ENCODE peak calls at places on chromosomes 16 and 17, in five cellular contexts. One of them, this sample, is unnamed.

GRCh38 chr16:78703951-78704350 is 604.5 kb downstream of the WWOX start:
- DNase-seq in cardiac fibroblast: peak
- DNase-seq in amniotic stem cell: no peak
- DNase-seq in NCI-H1436 treated with DMSO at 0.1 percent for 48 hours: no peak
- DNase-seq in SK-N-DZ: no peak
- DNase-seq in this sample: no peak

GRCh38 chr17:17913695-17914332 is 58.4 kb downstream of the TOM1L2 start:
- DNase-seq in NCI-H1436 treated with DMSO at 0.1 percent for 48 hours: peak
- DNase-seq in cardiac fibroblast: peak
- DNase-seq in SK-N-DZ: peak
- DNase-seq in amniotic stem cell: peak
- DNase-seq in this sample: peak

GRCh38 chr16:69935740-69936139 is 15.4 kb upstream of the CLEC18A start:
- DNase-seq in amniotic stem cell: no peak
- DNase-seq in NCI-H1436 treated with DMSO at 0.1 percent for 48 hours: no peak
- DNase-seq in SK-N-DZ: no peak
- DNase-seq in cardiac fibroblast: no peak
- DNase-seq in this sample: no peak

GRCh38 chr17:56912105-56912999 is 1.5 kb downstream of the TRIM25 start:
- DNase-seq in NCI-H1436 treated with DMSO at 0.1 percent for 48 hours: no peak
- DNase-seq in SK-N-DZ: no peak
- DNase-seq in cardiac fibroblast: no peak
- DNase-seq in amniotic stem cell: no peak
- DNase-seq in this sample: peak

GRCh38 chr17:64477849-64478248 is 19.0 kb downstream of the POLG2 start:
- DNase-seq in amniotic stem cell: no peak
- DNase-seq in NCI-H1436 treated with DMSO at 0.1 percent for 48 hours: no peak
- DNase-seq in SK-N-DZ: no peak
- DNase-seq in cardiac fibroblast: no peak
- DNase-seq in this sample: no peak

GRCh38 chr17:54900457-54901229 is at the start of gene TOM1L1:
- DNase-seq in amniotic stem cell: peak
- DNase-seq in NCI-H1436 treated with DMSO at 0.1 percent for 48 hours: peak
- DNase-seq in cardiac fibroblast: peak
- DNase-seq in SK-N-DZ: peak
- DNase-seq in this sample: peak

GRCh38 chr17:80455328-80455710 is 21.1 kb downstream of the NPTX1 start:
- DNase-seq in cardiac fibroblast: no peak
- DNase-seq in NCI-H1436 treated with DMSO at 0.1 percent for 48 hours: no peak
- DNase-seq in amniotic stem cell: no peak
- DNase-seq in SK-N-DZ: peak
- DNase-seq in this sample: no peak

GRCh38 chr17:63950940-63951907 is 19.1 kb upstream of the CD79B start:
- DNase-seq in NCI-H1436 treated with DMSO at 0.1 percent for 48 hours: no peak
- DNase-seq in SK-N-DZ: no peak
- DNase-seq in cardiac fibroblast: no peak
- DNase-seq in amniotic stem cell: no peak
- DNase-seq in this sample: no peak

GRCh38 chr17:62724398-62725146 is 83.5 kb downstream of the MARCHF10 start:
- DNase-seq in NCI-H1436 treated with DMSO at 0.1 percent for 48 hours: no peak
- DNase-seq in amniotic stem cell: no peak
- DNase-seq in cardiac fibroblast: no peak
- DNase-seq in SK-N-DZ: no peak
- DNase-seq in this sample: no peak

GRCh38 chr17:17752822-17753448 is 71.7 kb downstream of the RAI1 start:
- DNase-seq in amniotic stem cell: no peak
- DNase-seq in cardiac fibroblast: no peak
- DNase-seq in NCI-H1436 treated with DMSO at 0.1 percent for 48 hours: no peak
- DNase-seq in SK-N-DZ: no peak
- DNase-seq in this sample: no peak

GRCh38 chr17:6753006-6753445 is 2.8 kb upstream of the XAF1 start:
- DNase-seq in cardiac fibroblast: peak
- DNase-seq in amniotic stem cell: peak
- DNase-seq in NCI-H1436 treated with DMSO at 0.1 percent for 48 hours: no peak
- DNase-seq in SK-N-DZ: no peak
- DNase-seq in this sample: peak

GRCh38 chr17:68299817-68300216 is 8.5 kb downstream of the ARSG start:
- DNase-seq in cardiac fibroblast: no peak
- DNase-seq in NCI-H1436 treated with DMSO at 0.1 percent for 48 hours: no peak
- DNase-seq in SK-N-DZ: no peak
- DNase-seq in amniotic stem cell: no peak
- DNase-seq in this sample: no peak

GRCh38 chr17:17119533-17119932 is 77.3 kb downstream of the MPRIP start:
- DNase-seq in cardiac fibroblast: peak
- DNase-seq in SK-N-DZ: no peak
- DNase-seq in amniotic stem cell: no peak
- DNase-seq in NCI-H1436 treated with DMSO at 0.1 percent for 48 hours: no peak
- DNase-seq in this sample: peak

GRCh38 chr17:35738519-35739133 is 7.2 kb downstream of the RASL10B start:
- DNase-seq in NCI-H1436 treated with DMSO at 0.1 percent for 48 hours: no peak
- DNase-seq in cardiac fibroblast: no peak
- DNase-seq in SK-N-DZ: no peak
- DNase-seq in amniotic stem cell: no peak
- DNase-seq in this sample: no peak

GRCh38 chr16:67530013-67530939 is 1.6 kb downstream of the RIPOR1 start:
- DNase-seq in SK-N-DZ: no peak
- DNase-seq in NCI-H1436 treated with DMSO at 0.1 percent for 48 hours: no peak
- DNase-seq in amniotic stem cell: peak
- DNase-seq in cardiac fibroblast: peak
- DNase-seq in this sample: peak

GRCh38 chr17:73091410-73091769 is 1.1 kb downstream of the SLC39A11 start:
- DNase-seq in NCI-H1436 treated with DMSO at 0.1 percent for 48 hours: no peak
- DNase-seq in amniotic stem cell: no peak
- DNase-seq in SK-N-DZ: no peak
- DNase-seq in cardiac fibroblast: no peak
- DNase-seq in this sample: peak

GRCh38 chr16:66020061-66020460 is 346.4 kb upstream of the CDH5 start:
- DNase-seq in cardiac fibroblast: no peak
- DNase-seq in NCI-H1436 treated with DMSO at 0.1 percent for 48 hours: no peak
- DNase-seq in SK-N-DZ: no peak
- DNase-seq in amniotic stem cell: no peak
- DNase-seq in this sample: no peak

GRCh38 chr17:74968361-74968780 is 4.2 kb downstream of the HID1 start:
- DNase-seq in cardiac fibroblast: no peak
- DNase-seq in SK-N-DZ: no peak
- DNase-seq in NCI-H1436 treated with DMSO at 0.1 percent for 48 hours: no peak
- DNase-seq in amniotic stem cell: no peak
- DNase-seq in this sample: no peak

GRCh38 chr17:80785477-80786178 is 206.0 kb upstream of the CHMP6 start:
- DNase-seq in cardiac fibroblast: no peak
- DNase-seq in amniotic stem cell: no peak
- DNase-seq in SK-N-DZ: no peak
- DNase-seq in NCI-H1436 treated with DMSO at 0.1 percent for 48 hours: no peak
- DNase-seq in this sample: no peak

GRCh38 chr16:26196806-26197205 is 505.0 kb downstream of the HS3ST4 start:
- DNase-seq in amniotic stem cell: no peak
- DNase-seq in NCI-H1436 treated with DMSO at 0.1 percent for 48 hours: no peak
- DNase-seq in SK-N-DZ: no peak
- DNase-seq in cardiac fibroblast: no peak
- DNase-seq in this sample: no peak

GRCh38 chr17:78106211-78106610 is 22.3 kb downstream of the TMC6 start:
- DNase-seq in amniotic stem cell: no peak
- DNase-seq in NCI-H1436 treated with DMSO at 0.1 percent for 48 hours: no peak
- DNase-seq in cardiac fibroblast: no peak
- DNase-seq in SK-N-DZ: no peak
- DNase-seq in this sample: no peak

GRCh38 chr17:62085511-62086408 is 20.7 kb upstream of the MED13 start:
- DNase-seq in SK-N-DZ: no peak
- DNase-seq in cardiac fibroblast: peak
- DNase-seq in amniotic stem cell: no peak
- DNase-seq in NCI-H1436 treated with DMSO at 0.1 percent for 48 hours: no peak
- DNase-seq in this sample: peak

GRCh38 chr16:87472935-87473334 is 19.9 kb downstream of the ZCCHC14 start:
- DNase-seq in amniotic stem cell: no peak
- DNase-seq in SK-N-DZ: no peak
- DNase-seq in NCI-H1436 treated with DMSO at 0.1 percent for 48 hours: no peak
- DNase-seq in cardiac fibroblast: no peak
- DNase-seq in this sample: no peak

GRCh38 chr16:54118846-54119245 is 167.7 kb downstream of the IRX3 start:
- DNase-seq in cardiac fibroblast: peak
- DNase-seq in SK-N-DZ: no peak
- DNase-seq in NCI-H1436 treated with DMSO at 0.1 percent for 48 hours: no peak
- DNase-seq in amniotic stem cell: no peak
- DNase-seq in this sample: peak

GRCh38 chr17:43118679-43119615 is 6.2 kb downstream of the BRCA1 start:
- DNase-seq in amniotic stem cell: no peak
- DNase-seq in NCI-H1436 treated with DMSO at 0.1 percent for 48 hours: no peak
- DNase-seq in SK-N-DZ: no peak
- DNase-seq in cardiac fibroblast: peak
- DNase-seq in this sample: peak